ENCODE peak calls at places on chromosomes 11 and 22, in six cellular contexts. W, L, D, M, C and I are unnamed samples.

GRCh38 chr11:3840289-3840869 is 380 bp downstream of the RHOG start:
- DNase-seq in W (no peak), L (no peak), D (no peak), M (no peak), C (peak; percentile 58), I (peak; percentile 71)

GRCh38 chr11:134578807-134579708 is 167.0 kb upstream of the B3GAT1 start:
- DNase-seq in W (no peak), L (no peak), D (no peak), M (no peak), C (peak; percentile 32), I (no peak)

GRCh38 chr11:3642071-3642951 is 519 bp upstream of the ART5 start:
- DNase-seq in W (no peak), L (no peak), D (no peak), M (peak; percentile 67), C (peak; percentile 90), I (peak; percentile 41)

GRCh38 chr22:49406879-49407587 is 420.6 kb downstream of the BRD1 start:
- DNase-seq in W (no peak), L (no peak), D (no peak), M (no peak), C (no peak), I (no peak)

GRCh38 chr11:33957304-33957917 is 65.5 kb upstream of the LMO2 start:
- DNase-seq in W (no peak), L (no peak), D (no peak), M (no peak), C (no peak), I (peak; percentile 13)

GRCh38 chr11:100673063-100673462 is 14.0 kb upstream of the ARHGAP42 start:
- DNase-seq in W (no peak), L (no peak), D (no peak), M (no peak), C (no peak), I (no peak)

GRCh38 chr11:64745523-64746328 is 1.8 kb upstream of the RASGRP2 start:
- DNase-seq in W (no peak), L (no peak), D (no peak), M (peak; percentile 37), C (peak; percentile 83), I (peak; percentile 86)

GRCh38 chr22:31748490-31748889 is 1.4 kb downstream of the PRR14L start:
- DNase-seq in W (no peak), L (no peak), D (no peak), M (peak; percentile 35), C (no peak), I (peak; percentile 32)

GRCh38 chr11:14114786-14115185 is 152.3 kb downstream of the SPON1 start:
- DNase-seq in W (no peak), L (no peak), D (no peak), M (no peak), C (no peak), I (no peak)

GRCh38 chr11:8261316-8261715 is 2.4 kb downstream of the LMO1 start:
- DNase-seq in W (no peak), L (no peak), D (peak; percentile 21), M (no peak), C (no peak), I (no peak)

GRCh38 chr22:45103756-45104155 is 60.0 kb upstream of the NUP50 start:
- DNase-seq in W (no peak), L (no peak), D (no peak), M (no peak), C (no peak), I (no peak)

GRCh38 chr11:8870461-8871282 is 40.3 kb upstream of the AKIP1 start:
- DNase-seq in W (no peak), L (no peak), D (no peak), M (peak; percentile 69), C (peak; percentile 58), I (no peak)

GRCh38 chr11:67367836-67368227 is 5.6 kb downstream of the CLCF1 start:
- DNase-seq in W (no peak), L (no peak), D (no peak), M (no peak), C (no peak), I (no peak)

GRCh38 chr11:11056749-11057471 is 199.1 kb upstream of the ZBED5 start:
- DNase-seq in W (no peak), L (no peak), D (no peak), M (no peak), C (no peak), I (no peak)

GRCh38 chr11:12704049-12704448 is 29.8 kb downstream of the TEAD1 start:
- DNase-seq in W (no peak), L (no peak), D (no peak), M (peak; percentile 96), C (no peak), I (no peak)

GRCh38 chr11:91857194-91857593 is 367.4 kb upstream of the FAT3 start:
- DNase-seq in W (no peak), L (no peak), D (no peak), M (no peak), C (no peak), I (no peak)

GRCh38 chr11:114197799-114198500 is 98.2 kb upstream of the NNMT start:
- DNase-seq in W (no peak), L (no peak), D (no peak), M (no peak), C (no peak), I (no peak)

GRCh38 chr11:2084721-2085120 is 54.5 kb downstream of the IGF2 start:
- DNase-seq in W (no peak), L (no peak), D (no peak), M (no peak), C (no peak), I (no peak)

GRCh38 chr22:17303840-17304779 is 65.2 kb upstream of the CECR2 start:
- DNase-seq in W (peak; percentile 77), L (no peak), D (no peak), M (no peak), C (no peak), I (no peak)

GRCh38 chr11:19789245-19789644 is 76.6 kb downstream of the NAV2 start:
- DNase-seq in W (no peak), L (no peak), D (no peak), M (no peak), C (no peak), I (no peak)

GRCh38 chr11:1878134-1879031 is 13.3 kb downstream of the PRR33 start:
- DNase-seq in W (no peak), L (no peak), D (peak; percentile 33), M (no peak), C (no peak), I (no peak)

GRCh38 chr22:45516163-45516562 is 13.5 kb downstream of the FBLN1 start:
- DNase-seq in W (no peak), L (no peak), D (no peak), M (no peak), C (no peak), I (no peak)

GRCh38 chr11:331332-332060 is 10.8 kb upstream of the IFITM3 start:
- DNase-seq in W (no peak), L (no peak), D (no peak), M (no peak), C (no peak), I (no peak)

GRCh38 chr11:128776434-128777284 is 82.8 kb downstream of the FLI1 start:
- DNase-seq in W (no peak), L (no peak), D (no peak), M (peak; percentile 52), C (no peak), I (peak; percentile 76)

GRCh38 chr11:11786771-11787170 is 55.0 kb upstream of the USP47 start:
- DNase-seq in W (no peak), L (no peak), D (no peak), M (peak; percentile 46), C (peak; percentile 47), I (no peak)

GRCh38 chr11:128086794-128087193 is 500.6 kb downstream of the ETS1 start:
- DNase-seq in W (no peak), L (no peak), D (no peak), M (no peak), C (no peak), I (no peak)

GRCh38 chr11:77144854-77145428 is 16.9 kb downstream of the MYO7A start:
- DNase-seq in W (no peak), L (no peak), D (no peak), M (no peak), C (no peak), I (no peak)

GRCh38 chr22:38315801-38316339 is 1.4 kb downstream of the CSNK1E start:
- DNase-seq in W (no peak), L (no peak), D (no peak), M (peak; percentile 49), C (no peak), I (no peak)

GRCh38 chr22:25845985-25846745 is 104.2 kb downstream of the MYO18B start:
- DNase-seq in W (no peak), L (no peak), D (no peak), M (peak; percentile 34), C (no peak), I (no peak)

GRCh38 chr11:79388201-79388600 is 52.6 kb downstream of the TENM4 start:
- DNase-seq in W (no peak), L (no peak), D (no peak), M (no peak), C (no peak), I (no peak)

GRCh38 chr11:102560555-102561011 is 30.0 kb upstream of the MMP7 start:
- DNase-seq in W (peak; percentile 84), L (no peak), D (no peak), M (peak; percentile 46), C (peak; percentile 53), I (peak; percentile 42)

GRCh38 chr11:71342116-71342515 is 89.7 kb upstream of the SHANK2 start:
- DNase-seq in W (no peak), L (no peak), D (no peak), M (peak; percentile 10), C (no peak), I (no peak)

GRCh38 chr11:58958500-58958899 is 19.2 kb downstream of the GLYATL1 start:
- DNase-seq in W (peak; percentile 2), L (no peak), D (peak; percentile 53), M (peak; percentile 29), C (peak; percentile 47), I (peak; percentile 45)